ENCODE peak calls at places on chromosomes 7 and 10, in ten cellular contexts. S, A, E, P, U, G, B, L, O and F are unnamed samples.

GRCh38 chr7:2958416-2959342 is 85.0 kb downstream of the CARD11 start:
- DNase-seq in S (no peak), A (no peak), E (no peak), P (no peak), U (peak), G (no peak), B (no peak), L (no peak), O (no peak), F (no peak)

GRCh38 chr7:22663721-22664120 is 63.3 kb upstream of the IL6 start:
- DNase-seq in S (peak), A (no peak), E (no peak), P (no peak), U (no peak), G (no peak), B (no peak), L (no peak), O (no peak), F (no peak)

GRCh38 chr7:113698556-113699220 is 220.1 kb downstream of the PPP1R3A start:
- DNase-seq in S (peak), A (peak), E (no peak), P (no peak), U (no peak), G (peak), B (no peak), L (no peak), O (no peak), F (peak)

GRCh38 chr10:50625663-50626062 is 1.9 kb upstream of the SGMS1 start:
- DNase-seq in S (peak), A (no peak), E (no peak), P (no peak), U (no peak), G (no peak), B (no peak), L (no peak), O (no peak), F (peak)

GRCh38 chr10:55631071-55631654 is 729.9 kb downstream of the ZWINT start:
- DNase-seq in S (peak), A (peak), E (peak), P (no peak), U (no peak), G (peak), B (peak), L (no peak), O (peak), F (peak)

GRCh38 chr10:124719213-124719851 is 24.8 kb downstream of the FAM53B start:
- DNase-seq in S (peak), A (peak), E (peak), P (peak), U (peak), G (peak), B (peak), L (peak), O (peak), F (peak)

GRCh38 chr7:112985377-112985987 is 101.1 kb downstream of the GPR85 start:
- DNase-seq in S (peak), A (peak), E (no peak), P (no peak), U (no peak), G (no peak), B (no peak), L (no peak), O (peak), F (peak)

GRCh38 chr7:131943211-131943610 is 386.8 kb upstream of the PODXL start:
- DNase-seq in S (no peak), A (no peak), E (no peak), P (no peak), U (no peak), G (no peak), B (no peak), L (no peak), O (no peak), F (no peak)

GRCh38 chr10:103127241-103127640 is 65.8 kb downstream of the NT5C2 start:
- DNase-seq in S (no peak), A (peak), E (no peak), P (no peak), U (no peak), G (no peak), B (no peak), L (no peak), O (no peak), F (no peak)

GRCh38 chr7:95687759-95688343 is 84.5 kb upstream of the DYNC1I1 start:
- DNase-seq in S (peak), A (peak), E (no peak), P (no peak), U (no peak), G (peak), B (no peak), L (no peak), O (no peak), F (peak)

GRCh38 chr10:72009430-72010081 is 45.4 kb downstream of the CHST3 start:
- DNase-seq in S (peak), A (peak), E (peak), P (peak), U (no peak), G (no peak), B (peak), L (no peak), O (peak), F (peak)

GRCh38 chr7:99840136-99840869 is 12.5 kb downstream of the CYP3A43 start:
- DNase-seq in S (no peak), A (no peak), E (no peak), P (no peak), U (no peak), G (no peak), B (no peak), L (no peak), O (no peak), F (no peak)

GRCh38 chr7:99835189-99835588 is 7.4 kb downstream of the CYP3A43 start:
- DNase-seq in S (no peak), A (no peak), E (no peak), P (no peak), U (no peak), G (no peak), B (no peak), L (no peak), O (no peak), F (no peak)

GRCh38 chr7:99839560-99840011 is 11.8 kb downstream of the CYP3A43 start:
- DNase-seq in S (no peak), A (no peak), E (no peak), P (peak), U (no peak), G (no peak), B (no peak), L (no peak), O (no peak), F (no peak)

GRCh38 chr7:99834382-99834781 is 6.6 kb downstream of the CYP3A43 start:
- DNase-seq in S (no peak), A (no peak), E (no peak), P (no peak), U (no peak), G (no peak), B (no peak), L (no peak), O (no peak), F (no peak)

GRCh38 chr7:99837649-99838361 is 10.0 kb downstream of the CYP3A43 start:
- DNase-seq in S (peak), A (peak), E (no peak), P (no peak), U (no peak), G (peak), B (no peak), L (no peak), O (no peak), F (no peak)
- TF ChIP-seq CTCF in S (peak), A (peak), E (peak), P (peak), U (peak), G (peak), B (no peak), L (no peak), O (no peak), F (peak)

DNA sequence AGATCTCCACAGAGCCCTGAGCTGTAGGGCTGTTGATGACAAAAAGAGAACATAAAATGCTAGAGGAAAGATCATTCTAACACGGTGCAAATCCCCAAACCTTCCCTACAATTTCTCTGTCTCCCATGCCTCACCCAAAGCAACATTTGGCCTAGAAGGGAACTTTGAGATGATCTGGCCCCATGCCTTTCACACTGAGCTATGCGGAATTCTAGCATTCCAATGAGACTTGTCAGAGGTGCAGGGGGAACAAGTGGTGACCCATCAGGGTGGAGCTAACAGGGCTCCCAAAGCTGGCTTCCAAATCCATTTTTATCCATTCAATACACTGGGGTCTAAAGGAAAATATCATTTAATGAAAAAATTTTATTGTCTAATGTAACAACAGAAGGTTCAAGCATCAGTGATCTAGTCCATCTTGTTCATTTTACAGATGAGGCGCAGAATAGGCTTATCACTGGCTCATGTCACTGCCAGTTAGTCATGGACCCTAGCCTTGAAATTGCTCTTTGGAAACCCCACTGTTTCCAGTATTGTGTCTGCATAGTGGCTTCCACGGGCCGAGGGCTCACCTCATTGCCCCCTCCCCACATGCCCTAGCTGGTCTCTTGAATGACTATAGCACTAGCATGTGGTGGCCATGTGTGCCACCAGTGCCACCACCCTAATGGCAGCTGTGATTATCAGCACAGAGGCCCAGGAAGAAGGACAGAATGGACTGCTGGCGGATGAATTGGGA is 1001.0 kb downstream of the LRMDA start:
- DNase-seq in S (peak), A (peak), E (peak), P (no peak), U (no peak), G (no peak), B (no peak), L (no peak), O (peak), F (peak)
- H3K4me3 ChIP-seq in S (no peak), A (no peak), E (no peak), P (no peak), U (no peak), G (no peak), B (no peak), L (no peak), O (no peak), F (no peak)

GRCh38 chr10:28302668-28303488 is at the start of gene MPP7:
- DNase-seq in S (peak), A (peak), E (peak), P (peak), U (peak), G (peak), B (peak), L (peak), O (peak), F (peak)
- TF ChIP-seq CTCF in S (peak), A (peak), E (peak), P (peak), U (peak), G (peak), B (peak), L (peak), O (peak), F (peak)

GRCh38 chr10:77678146-77678545 is 40.5 kb upstream of the KCNMA1 start:
- DNase-seq in S (no peak), A (no peak), E (no peak), P (no peak), U (no peak), G (no peak), B (no peak), L (no peak), O (no peak), F (no peak)
- H3K4me3 ChIP-seq in S (no peak), A (no peak), E (no peak), P (no peak), U (no peak), G (no peak), B (no peak), L (no peak), O (no peak), F (no peak)

GRCh38 chr7:116730097-116731018 is 58.4 kb downstream of the MET start:
- DNase-seq in S (no peak), A (no peak), E (no peak), P (no peak), U (no peak), G (peak), B (no peak), L (no peak), O (no peak), F (no peak)
- TF ChIP-seq CTCF in S (no peak), A (no peak), E (no peak), P (no peak), U (no peak), G (no peak), B (no peak), L (no peak), O (no peak), F (no peak)

GRCh38 chr7:128915841-128916642 is 5.5 kb upstream of the KCP start:
- DNase-seq in S (no peak), A (no peak), E (no peak), P (no peak), U (no peak), G (no peak), B (peak), L (no peak), O (peak), F (no peak)
- H3K4me3 ChIP-seq in S (no peak), A (no peak), E (peak), P (peak), U (no peak), G (no peak), B (no peak), L (no peak), O (peak), F (no peak)

DNA sequence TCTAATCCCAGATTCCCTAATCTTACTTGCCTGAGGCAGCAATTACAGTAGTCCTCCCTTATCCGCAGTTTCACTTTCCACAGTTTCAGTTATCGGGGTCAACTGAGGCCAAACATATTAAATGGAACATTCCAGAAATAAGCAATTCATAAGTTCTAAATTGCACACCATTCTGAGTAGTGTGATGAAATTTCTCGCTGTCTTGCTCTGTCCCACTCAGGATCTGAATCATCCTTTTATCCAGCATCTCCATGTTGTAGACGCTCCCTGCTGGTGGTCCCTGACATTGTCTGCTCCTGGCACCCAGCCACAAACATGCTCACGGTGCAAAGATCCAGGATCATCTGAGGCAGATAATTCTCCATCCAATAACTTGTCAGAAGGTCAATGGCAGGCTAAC is 128.7 kb upstream of the CXCL12 start:
- DNase-seq in S (peak), A (peak), E (peak), P (no peak), U (no peak), G (no peak), B (no peak), L (no peak), O (no peak), F (peak)
- TF ChIP-seq CTCF in S (peak), A (peak), E (no peak), P (no peak), U (no peak), G (no peak), B (no peak), L (no peak), O (peak), F (peak)

GRCh38 chr7:78770422-78771410 is 682.8 kb downstream of the MAGI2 start:
- DNase-seq in S (peak), A (peak), E (no peak), P (no peak), U (no peak), G (no peak), B (no peak), L (no peak), O (no peak), F (peak)
- H3K4me3 ChIP-seq in S (no peak), A (peak), E (peak), P (peak), U (peak), G (no peak), B (no peak), L (no peak), O (peak), F (peak)